ENCODE peak calls at places on chromosome 1, in five cellular contexts. K is H1, U is H9, H is HCT116, Z is IMR-90. R is an unnamed sample.

GRCh38 chr1:203088441-203088840 is 2.6 kb upstream of the MYOG start:
- DNase-seq in K (no peak), U (peak; percentile 14), H (no peak), Z (no peak), R (no peak)

GRCh38 chr1:26363549-26364448 is 8.8 kb downstream of the ZNF683 start:
- DNase-seq in K (peak; percentile 50), U (peak; percentile 87), H (peak; percentile 33), Z (peak; percentile 64), R (peak; percentile 96)

GRCh38 chr1:21781971-21782867 is 730 bp downstream of the USP48 start:
- DNase-seq in K (no peak), U (peak; percentile 59), H (no peak), Z (peak; percentile 54), R (peak; percentile 82)

GRCh38 chr1:224923726-224924125 is 5.7 kb upstream of the DNAH14 start:
- DNase-seq in K (no peak), U (no peak), H (no peak), Z (no peak), R (no peak)

GRCh38 chr1:230823421-230823820 is 44.9 kb downstream of the C1orf198 start:
- DNase-seq in K (no peak), U (no peak), H (no peak), Z (no peak), R (peak; percentile 24)

GRCh38 chr1:160293020-160293968 is 8.4 kb upstream of the PEX19 start:
- DNase-seq in K (no peak), U (no peak), H (no peak), Z (no peak), R (no peak)

GRCh38 chr1:169368406-169368769 is 393 bp downstream of the BLZF1 start:
- DNase-seq in K (no peak), U (peak; percentile 27), H (no peak), Z (peak; percentile 2), R (no peak)

GRCh38 chr1:30757196-30757949 is at the start of gene LAPTM5:
- DNase-seq in K (no peak), U (no peak), H (no peak), Z (no peak), R (no peak)

GRCh38 chr1:244057474-244058385 is 6.6 kb downstream of the ZBTB18 start:
- DNase-seq in K (no peak), U (no peak), H (no peak), Z (no peak), R (no peak)

GRCh38 chr1:212613440-212614335 is 5.1 kb downstream of the ATF3 start:
- DNase-seq in K (no peak), U (no peak), H (no peak), Z (no peak), R (no peak)

GRCh38 chr1:168609133-168609715 is 32.8 kb downstream of the XCL1 start:
- DNase-seq in K (no peak), U (peak; percentile 60), H (no peak), Z (peak; percentile 5), R (peak; percentile 78)

GRCh38 chr1:226626577-226626956 is 78.0 kb downstream of the STUM start:
- DNase-seq in K (peak; percentile 56), U (peak; percentile 83), H (peak; percentile 51), Z (peak; percentile 59), R (peak; percentile 92)

GRCh38 chr1:199983531-199983930 is 44.0 kb upstream of the NR5A2 start:
- DNase-seq in K (no peak), U (no peak), H (no peak), Z (no peak), R (no peak)

GRCh38 chr1:200153277-200154055 is 126.0 kb downstream of the NR5A2 start:
- DNase-seq in K (no peak), U (no peak), H (no peak), Z (no peak), R (no peak)

GRCh38 chr1:181099152-181100014 is 10.9 kb downstream of the IER5 start:
- DNase-seq in K (no peak), U (no peak), H (no peak), Z (peak; percentile 47), R (no peak)

GRCh38 chr1:181101581-181102226 is 13.2 kb downstream of the IER5 start:
- DNase-seq in K (no peak), U (peak; percentile 80), H (no peak), Z (peak; percentile 74), R (peak; percentile 92)

GRCh38 chr1:181100015-181100905 is 11.8 kb downstream of the IER5 start:
- DNase-seq in K (no peak), U (no peak), H (no peak), Z (no peak), R (peak; percentile 71)

GRCh38 chr1:181102841-181103240 is 14.3 kb downstream of the IER5 start:
- DNase-seq in K (no peak), U (no peak), H (no peak), Z (no peak), R (no peak)

DNA sequence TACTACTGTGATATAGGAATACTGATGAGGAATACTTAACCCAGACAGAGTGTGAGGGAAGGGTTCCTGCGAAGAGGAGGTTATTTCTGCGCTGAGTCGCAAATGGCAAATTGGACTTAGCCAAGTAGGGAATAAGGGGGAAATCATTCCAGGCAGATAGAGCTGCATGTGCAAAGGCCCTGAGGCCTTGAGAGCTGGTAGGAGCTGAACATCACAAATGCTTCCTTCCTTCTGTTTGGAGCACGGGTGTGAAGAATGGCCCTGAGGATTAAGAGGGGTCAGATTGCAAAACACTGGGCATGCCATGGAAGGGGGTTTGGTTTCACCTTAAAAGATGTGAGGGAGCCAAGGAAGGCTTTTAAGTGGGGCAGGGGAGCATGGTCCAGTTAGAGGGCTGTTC is 12.4 kb downstream of the IER5 start:
- DNase-seq in K (no peak), U (no peak), H (no peak), Z (no peak), R (no peak)
- H3K9ac ChIP-seq in K (no peak overlapping the region), U (no peak overlapping the region), H (peak overlapping the region; percentile 37), Z (no peak overlapping the region), R (no peak overlapping the region)

GRCh38 chr1:164648211-164649080 is 89.5 kb downstream of the PBX1 start:
- DNase-seq in K (no peak), U (no peak), H (no peak), Z (peak; percentile 31), R (no peak)
- H3K9ac ChIP-seq in K (no peak overlapping the region), U (no peak overlapping the region), H (no peak overlapping the region), Z (no peak overlapping the region), R (no peak overlapping the region)

GRCh38 chr1:107548276-107548675 is 407.4 kb downstream of the NTNG1 start:
- DNase-seq in K (no peak), U (no peak), H (no peak), Z (no peak), R (no peak)

GRCh38 chr1:107547363-107548155 is 406.7 kb downstream of the NTNG1 start:
- DNase-seq in K (no peak), U (no peak), H (no peak), Z (no peak), R (no peak)

GRCh38 chr1:107544285-107544684 is 403.4 kb downstream of the NTNG1 start:
- DNase-seq in K (no peak), U (no peak), H (no peak), Z (no peak), R (no peak)

GRCh38 chr1:107546571-107546970 is 405.7 kb downstream of the NTNG1 start:
- DNase-seq in K (no peak), U (no peak), H (no peak), Z (no peak), R (no peak)

GRCh38 chr1:107545056-107545597 is 404.3 kb downstream of the NTNG1 start:
- DNase-seq in K (no peak), U (no peak), H (no peak), Z (no peak), R (no peak)
- H3K9ac ChIP-seq in K (no peak overlapping the region), U (no peak overlapping the region), H (no peak overlapping the region), Z (no peak overlapping the region), R (no peak overlapping the region)

DNA sequence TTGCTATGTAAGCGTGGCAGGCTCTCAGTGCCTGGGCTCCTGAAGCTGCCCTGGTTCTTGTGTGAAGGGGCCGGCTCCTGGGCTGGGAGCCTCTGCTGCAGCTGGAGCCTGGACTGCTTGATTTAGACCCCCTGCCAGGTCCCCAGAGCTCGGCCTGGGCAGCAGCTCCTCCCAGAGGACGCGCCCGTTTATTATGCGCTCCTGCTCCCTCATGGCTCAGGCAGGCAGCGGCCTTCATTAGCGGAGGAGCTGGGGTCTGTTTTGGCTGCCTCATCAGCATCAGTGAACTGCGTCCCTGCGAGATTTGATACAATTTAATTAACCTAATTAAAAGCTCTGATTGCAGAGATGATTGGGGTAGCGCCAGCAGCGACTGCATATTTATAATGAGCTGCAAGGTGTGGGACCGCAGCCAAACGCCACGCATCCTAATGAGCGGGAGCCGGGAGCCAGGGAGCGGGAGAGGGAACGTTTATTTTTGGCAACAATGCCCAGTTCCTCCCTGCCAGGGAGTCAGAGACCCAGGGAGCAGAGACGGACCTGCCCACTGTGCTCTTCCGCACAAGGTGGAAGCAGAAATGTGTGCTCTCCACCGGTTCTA is 16.6 kb downstream of the UTP11 start:
- DNase-seq in K (no peak), U (peak; percentile 86), H (no peak), Z (no peak), R (peak; percentile 91)
- H3K9ac ChIP-seq in K (no peak overlapping the region), U (no peak overlapping the region), H (no peak overlapping the region), Z (peak overlapping the region; percentile 21), R (peak overlapping the region; percentile 21)

GRCh38 chr1:15963363-15963967 is 12.4 kb downstream of the ZBTB17 start:
- DNase-seq in K (no peak), U (no peak), H (no peak), Z (no peak), R (no peak)

GRCh38 chr1:15963968-15964648 is 11.8 kb downstream of the ZBTB17 start:
- DNase-seq in K (no peak), U (no peak), H (no peak), Z (no peak), R (no peak)

GRCh38 chr1:15966081-15966955 is 9.6 kb downstream of the ZBTB17 start:
- DNase-seq in K (no peak), U (no peak), H (no peak), Z (peak; percentile 79), R (no peak)

GRCh38 chr1:15966956-15967344 is 9.0 kb downstream of the ZBTB17 start:
- DNase-seq in K (no peak), U (no peak), H (no peak), Z (no peak), R (no peak)

GRCh38 chr1:15965228-15965767 is 10.6 kb downstream of the ZBTB17 start:
- DNase-seq in K (no peak), U (no peak), H (no peak), Z (peak; percentile 79), R (no peak)
- H3K9ac ChIP-seq in K (no peak overlapping the region), U (no peak overlapping the region), H (no peak overlapping the region), Z (no peak overlapping the region), R (no peak overlapping the region)